ENCODE peak calls at places on chromosome 4, in four cellular contexts. T is K562, Y is HepG2, R is GM12878. J is an unnamed sample.

GRCh38 chr4:144970597-144970996 is 127.4 kb downstream of the ANAPC10 start:
- DNase-seq in T (no peak), R (peak; percentile 63), Y (no peak), J (no peak)

GRCh38 chr4:183350317-183351071 is 28.3 kb upstream of the CLDN24 start:
- DNase-seq in Y (no peak), T (no peak), R (no peak), J (no peak)

GRCh38 chr4:38751341-38752043 is 31.3 kb downstream of the TLR10 start:
- DNase-seq in R (no peak), Y (no peak), T (no peak), J (no peak)

GRCh38 chr4:168648929-168649328 is 152.1 kb downstream of the PALLD start:
- DNase-seq in T (no peak), R (no peak), Y (no peak), J (no peak)

GRCh38 chr4:156329779-156330178 is 376.1 kb upstream of the CTSO start:
- DNase-seq in Y (no peak), R (no peak), T (no peak), J (no peak)

GRCh38 chr4:103478729-103479128 is 241.1 kb downstream of the TACR3 start:
- DNase-seq in R (no peak), Y (no peak), T (no peak), J (no peak)

GRCh38 chr4:23884731-23885130 is 5.1 kb downstream of the PPARGC1A start:
- DNase-seq in Y (no peak), T (no peak), R (no peak), J (no peak)

GRCh38 chr4:81353861-81354260 is 117.8 kb downstream of the RASGEF1B start:
- DNase-seq in Y (no peak), T (no peak), R (no peak), J (no peak)

GRCh38 chr4:141002323-141002805 is 130.9 kb downstream of the RNF150 start:
- DNase-seq in T (no peak), Y (no peak), R (no peak), J (no peak)

GRCh38 chr4:100391913-100392312 is 125.9 kb downstream of the EMCN start:
- DNase-seq in R (no peak), Y (no peak), T (no peak), J (no peak)

GRCh38 chr4:113069212-113069892 is 19.9 kb downstream of the ANK2 start:
- DNase-seq in Y (peak; percentile 5), R (no peak), T (no peak), J (no peak)

GRCh38 chr4:142550955-142551354 is 295.1 kb downstream of the INPP4B start:
- DNase-seq in R (no peak), Y (no peak), T (no peak), J (no peak)

GRCh38 chr4:59388359-59388758 is 1811.8 kb upstream of the ADGRL3 start:
- DNase-seq in T (no peak), R (no peak), Y (no peak), J (no peak)

GRCh38 chr4:159677521-159677920 is 574.6 kb downstream of the RAPGEF2 start:
- DNase-seq in R (no peak), Y (no peak), T (no peak), J (no peak)

GRCh38 chr4:147840846-147841732 is 109.2 kb downstream of the ARHGAP10 start:
- DNase-seq in T (no peak), Y (no peak), R (peak; percentile 31), J (no peak)

GRCh38 chr4:136927172-136927571 is 605.1 kb downstream of the PCDH18 start:
- DNase-seq in R (no peak), Y (no peak), T (no peak), J (no peak)

GRCh38 chr4:91502365-91502764 is 801.4 kb upstream of the GRID2 start:
- DNase-seq in T (no peak), Y (peak; percentile 1), R (no peak), J (peak; percentile 5)

GRCh38 chr4:147782087-147782781 is 50.3 kb downstream of the ARHGAP10 start:
- DNase-seq in T (no peak), Y (no peak), R (no peak), J (no peak)

GRCh38 chr4:169270156-169270809 is 473 bp downstream of the SH3RF1 start:
- DNase-seq in T (peak; percentile 32), Y (no peak), R (no peak), J (peak; percentile 57)

GRCh38 chr4:77959566-77960338 is 97.1 kb downstream of the MRPL1 start:
- DNase-seq in T (peak; percentile 48), Y (peak; percentile 63), R (peak; percentile 12), J (peak; percentile 21)

GRCh38 chr4:169253904-169254303 is 16.9 kb downstream of the SH3RF1 start:
- DNase-seq in Y (no peak), T (no peak), R (no peak), J (no peak)

GRCh38 chr4:88286897-88287296 is 2.5 kb upstream of the PPM1K start:
- DNase-seq in T (no peak), R (no peak), Y (no peak), J (no peak)

GRCh38 chr4:133096972-133097371 is 52.1 kb upstream of the PCDH10 start:
- DNase-seq in T (no peak), R (no peak), Y (no peak), J (no peak)

GRCh38 chr4:138475116-138475515 is 233.0 kb upstream of the SLC7A11 start:
- DNase-seq in Y (no peak), T (no peak), R (no peak), J (no peak)

DNA sequence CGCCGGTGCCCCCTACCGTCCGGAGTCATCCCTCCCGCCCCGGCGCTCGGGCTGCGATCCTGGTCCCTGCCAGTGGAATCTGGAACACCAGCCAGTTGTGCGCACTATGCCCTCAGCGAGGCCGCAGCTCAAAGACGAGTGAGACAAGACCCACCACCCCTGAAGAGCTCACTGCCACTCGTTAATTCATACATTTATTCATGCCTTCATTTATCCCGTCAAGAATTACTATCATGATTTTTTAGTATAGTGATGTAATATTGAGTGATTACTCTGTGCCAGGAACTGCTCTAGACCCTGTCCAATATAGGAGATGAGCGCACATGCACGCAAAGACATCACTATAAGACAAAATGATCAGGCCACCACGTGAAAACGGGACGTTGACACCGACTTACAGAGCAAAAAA is 252 bp upstream of the PPA2 start:
- DNase-seq in Y (no peak), T (no peak), R (no peak), J (peak; percentile 90)
- TF ChIP-seq TARDBP in Y (no peak), T (no peak), R (no peak), J (no peak)

DNA sequence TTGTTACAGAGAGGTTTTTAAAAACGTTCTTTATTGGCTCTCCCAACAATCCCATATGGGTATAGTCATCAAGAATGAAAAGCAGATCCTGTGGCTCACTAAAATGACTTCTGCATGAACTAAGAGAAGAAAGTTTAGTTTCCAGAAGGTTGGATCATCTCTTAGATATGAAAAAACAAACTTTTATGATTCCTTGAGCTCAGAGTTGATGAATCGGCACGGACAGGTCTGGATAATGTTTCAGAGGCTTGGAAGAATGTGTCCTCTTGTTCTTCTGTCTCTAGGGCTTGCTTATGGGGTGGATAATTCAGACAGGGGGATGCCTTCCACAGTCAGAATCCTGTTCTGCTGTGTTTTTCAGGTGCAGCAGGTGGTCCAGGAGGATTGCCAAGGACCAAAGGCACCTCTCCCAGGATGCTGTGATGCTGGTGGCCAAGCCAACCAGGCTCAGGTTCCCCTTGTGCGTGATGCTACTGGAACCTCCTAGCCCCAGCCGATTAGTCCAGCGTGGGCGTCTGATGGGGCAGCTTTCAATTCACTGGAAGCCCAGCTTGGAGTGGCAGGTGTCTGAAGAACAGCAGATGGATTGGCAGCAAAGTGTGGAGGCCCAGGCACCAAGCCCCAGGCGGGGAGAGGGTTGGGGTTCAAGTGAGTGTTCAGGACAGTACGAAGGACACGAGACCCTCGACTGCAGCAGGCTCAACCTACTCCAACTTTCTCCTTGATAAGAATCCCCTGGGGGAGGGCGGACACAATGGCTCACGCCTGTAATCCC is 30.3 kb downstream of the CCKAR start:
- DNase-seq in Y (no peak), R (no peak), T (no peak), J (no peak)
- TF ChIP-seq TARDBP in Y (no peak), R (no peak), T (no peak), J (no peak)

GRCh38 chr4:119506761-119507160 is 121.8 kb downstream of the PDE5A start:
- DNase-seq in R (no peak), T (no peak), Y (no peak), J (no peak)
- TF ChIP-seq TARDBP in R (no peak), T (no peak), Y (no peak), J (no peak)

GRCh38 chr4:167101035-167101434 is 133.3 kb downstream of the SPOCK3 start:
- DNase-seq in T (no peak), R (no peak), Y (no peak), J (no peak)

GRCh38 chr4:167105857-167106256 is 128.4 kb downstream of the SPOCK3 start:
- DNase-seq in Y (no peak), R (no peak), T (no peak), J (no peak)

GRCh38 chr4:167102475-167102874 is 131.8 kb downstream of the SPOCK3 start:
- DNase-seq in R (no peak), Y (no peak), T (no peak), J (no peak)

DNA sequence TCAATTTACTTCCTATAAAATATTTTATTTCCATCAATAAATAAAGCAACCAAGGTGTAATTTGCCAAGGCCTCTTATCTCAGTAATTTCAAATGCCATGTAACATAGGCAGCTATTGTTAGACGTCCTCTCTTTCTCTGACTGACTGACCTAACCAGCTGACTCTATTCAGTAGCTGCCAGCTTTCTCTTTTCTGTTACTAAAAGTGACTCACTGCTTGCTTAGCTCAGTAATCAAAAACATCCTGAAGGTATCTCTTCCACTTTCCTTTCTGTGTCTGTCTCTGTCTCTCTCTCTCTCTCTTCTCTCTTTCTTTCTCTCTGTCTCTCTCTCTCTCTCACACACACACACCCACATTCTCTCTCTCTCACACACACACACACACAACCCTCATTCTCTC is 134.2 kb downstream of the SPOCK3 start:
- DNase-seq in Y (peak; percentile 1), R (peak; percentile 32), T (no peak), J (no peak)
- TF ChIP-seq TARDBP in Y (no peak), R (no peak), T (no peak), J (no peak)

GRCh38 chr4:121484633-121485032 is 103.8 kb upstream of the QRFPR start:
- DNase-seq in Y (peak; percentile 36), R (no peak), T (peak; percentile 20), J (peak; percentile 37)

GRCh38 chr4:121477480-121477879 is 96.7 kb upstream of the QRFPR start:
- DNase-seq in T (no peak), R (no peak), Y (no peak), J (no peak)

GRCh38 chr4:121477079-121477478 is 96.3 kb upstream of the QRFPR start:
- DNase-seq in R (no peak), T (no peak), Y (no peak), J (no peak)

GRCh38 chr4:121485190-121485804 is 104.5 kb upstream of the QRFPR start:
- DNase-seq in R (no peak), T (no peak), Y (no peak), J (no peak)

DNA sequence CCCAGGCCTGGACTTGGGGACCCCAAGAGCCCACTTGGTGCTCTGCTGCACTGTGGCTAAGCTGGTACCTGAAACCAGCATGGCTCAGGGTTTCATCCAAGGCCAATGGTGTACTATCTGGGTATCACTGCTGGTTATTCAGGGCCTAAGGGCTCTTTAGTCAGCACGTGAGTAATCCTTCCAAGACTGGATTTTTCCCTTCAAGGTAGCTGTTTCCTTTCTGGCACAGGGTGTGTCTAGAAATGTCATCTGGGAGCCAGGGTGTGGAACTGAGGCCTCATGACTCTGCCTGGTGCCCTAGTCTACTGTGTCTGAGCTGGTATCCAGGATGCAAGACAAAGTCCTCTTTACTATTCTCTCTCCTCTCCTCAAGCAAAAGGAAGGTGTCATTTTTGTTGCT is 99.0 kb upstream of the QRFPR start:
- DNase-seq in R (no peak), T (no peak), Y (no peak), J (no peak)
- TF ChIP-seq TARDBP in R (no peak), T (no peak), Y (no peak), J (no peak)